ENCODE peak calls at places on chromosomes 11 and 22, in eight cellular contexts. One of them, this sample, is unnamed.
A peak's percentile ranks its signal among the peaks of the same experiment; 100 is the strongest.

GRCh38 chr22:33296941-33297340 is 238.8 kb upstream of the SYN3 start:
- DNase-seq in SK-N-SH: no peak
- DNase-seq in heart right ventricle: no peak
- DNase-seq in EL: no peak
- DNase-seq in neural progenitor cell: no peak
- DNase-seq in osteocyte: no peak
- DNase-seq in HL-60: no peak
- DNase-seq in heart left ventricle: no peak
- DNase-seq in this sample: no peak

GRCh38 chr22:40400173-40400572 is 29.8 kb downstream of the SGSM3 start:
- DNase-seq in SK-N-SH: no peak
- DNase-seq in heart right ventricle: no peak
- DNase-seq in EL: no peak
- DNase-seq in neural progenitor cell: no peak
- DNase-seq in osteocyte: no peak
- DNase-seq in HL-60: peak; percentile 78
- DNase-seq in heart left ventricle: no peak
- DNase-seq in this sample: peak; percentile 87

GRCh38 chr11:75272391-75272790 is 31.8 kb downstream of the TPBGL start:
- DNase-seq in SK-N-SH: no peak
- DNase-seq in heart right ventricle: no peak
- DNase-seq in EL: no peak
- DNase-seq in neural progenitor cell: no peak
- DNase-seq in osteocyte: no peak
- DNase-seq in HL-60: no peak
- DNase-seq in heart left ventricle: no peak
- DNase-seq in this sample: peak; percentile 67

GRCh38 chr11:28835790-28836189 is 727.6 kb downstream of the METTL15 start:
- DNase-seq in SK-N-SH: no peak
- DNase-seq in heart right ventricle: no peak
- DNase-seq in EL: peak; percentile 81
- DNase-seq in neural progenitor cell: no peak
- DNase-seq in osteocyte: no peak
- DNase-seq in HL-60: no peak
- DNase-seq in heart left ventricle: no peak
- DNase-seq in this sample: no peak

GRCh38 chr22:44091021-44091721 is 67.1 kb downstream of the PARVB start:
- DNase-seq in SK-N-SH: peak; percentile 59
- DNase-seq in heart right ventricle: no peak
- DNase-seq in EL: peak; percentile 8
- DNase-seq in neural progenitor cell: peak; percentile 52
- DNase-seq in osteocyte: no peak
- DNase-seq in HL-60: no peak
- DNase-seq in heart left ventricle: no peak
- DNase-seq in this sample: no peak

GRCh38 chr11:75240381-75241035 is at the start of gene TPBGL:
- DNase-seq in SK-N-SH: peak; percentile 79
- DNase-seq in heart right ventricle: peak; percentile 28
- DNase-seq in EL: peak; percentile 15
- DNase-seq in neural progenitor cell: peak; percentile 70
- DNase-seq in osteocyte: no peak
- DNase-seq in HL-60: no peak
- DNase-seq in heart left ventricle: peak; percentile 42
- DNase-seq in this sample: peak; percentile 80

GRCh38 chr11:844693-845644 is 2.3 kb downstream of the TSPAN4 start:
- DNase-seq in SK-N-SH: peak; percentile 82
- DNase-seq in heart right ventricle: peak; percentile 91
- DNase-seq in EL: peak; percentile 91
- DNase-seq in neural progenitor cell: peak; percentile 83
- DNase-seq in osteocyte: peak; percentile 97
- DNase-seq in HL-60: no peak
- DNase-seq in heart left ventricle: peak; percentile 95
- DNase-seq in this sample: peak; percentile 96

GRCh38 chr22:37777122-37777687 is 30.5 kb upstream of the GCAT start:
- DNase-seq in SK-N-SH: no peak
- DNase-seq in heart right ventricle: peak; percentile 40
- DNase-seq in EL: peak; percentile 85
- DNase-seq in neural progenitor cell: no peak
- DNase-seq in osteocyte: no peak
- DNase-seq in HL-60: no peak
- DNase-seq in heart left ventricle: peak; percentile 46
- DNase-seq in this sample: peak; percentile 76

GRCh38 chr22:45771057-45771456 is 99.4 kb downstream of the ATXN10 start:
- DNase-seq in SK-N-SH: no peak
- DNase-seq in heart right ventricle: no peak
- DNase-seq in EL: no peak
- DNase-seq in neural progenitor cell: no peak
- DNase-seq in osteocyte: no peak
- DNase-seq in HL-60: no peak
- DNase-seq in heart left ventricle: no peak
- DNase-seq in this sample: no peak

GRCh38 chr22:37636186-37636948 is 3.1 kb upstream of the SH3BP1 start:
- DNase-seq in SK-N-SH: no peak
- DNase-seq in heart right ventricle: no peak
- DNase-seq in EL: peak; percentile 78
- DNase-seq in neural progenitor cell: no peak
- DNase-seq in osteocyte: no peak
- DNase-seq in HL-60: no peak
- DNase-seq in heart left ventricle: no peak
- DNase-seq in this sample: no peak

GRCh38 chr11:117830674-117831351 is 6.3 kb upstream of the FXYD2 start:
- DNase-seq in SK-N-SH: no peak
- DNase-seq in heart right ventricle: no peak
- DNase-seq in EL: no peak
- DNase-seq in neural progenitor cell: no peak
- DNase-seq in osteocyte: no peak
- DNase-seq in HL-60: no peak
- DNase-seq in heart left ventricle: no peak
- DNase-seq in this sample: peak; percentile 76

GRCh38 chr22:24186892-24187670 is 5.8 kb downstream of the SUSD2 start:
- DNase-seq in SK-N-SH: peak; percentile 20
- DNase-seq in heart right ventricle: no peak
- DNase-seq in EL: no peak
- DNase-seq in neural progenitor cell: no peak
- DNase-seq in osteocyte: peak; percentile 82
- DNase-seq in HL-60: no peak
- DNase-seq in heart left ventricle: peak; percentile 16
- DNase-seq in this sample: no peak

GRCh38 chr11:27497284-27497866 is 9.2 kb downstream of the LIN7C start:
- DNase-seq in SK-N-SH: peak; percentile 21
- DNase-seq in heart right ventricle: no peak
- DNase-seq in EL: peak; percentile 30
- DNase-seq in neural progenitor cell: no peak
- DNase-seq in osteocyte: no peak
- DNase-seq in HL-60: no peak
- DNase-seq in heart left ventricle: no peak
- DNase-seq in this sample: no peak

GRCh38 chr11:128903248-128904041 is 12.3 kb downstream of the KCNJ5 start:
- DNase-seq in SK-N-SH: no peak
- DNase-seq in heart right ventricle: no peak
- DNase-seq in EL: peak; percentile 44
- DNase-seq in neural progenitor cell: peak; percentile 50
- DNase-seq in osteocyte: no peak
- DNase-seq in HL-60: no peak
- DNase-seq in heart left ventricle: peak; percentile 50
- DNase-seq in this sample: peak; percentile 59

GRCh38 chr11:61298663-61299244 is 3.6 kb upstream of the VWCE start:
- DNase-seq in SK-N-SH: no peak
- DNase-seq in heart right ventricle: no peak
- DNase-seq in EL: no peak
- DNase-seq in neural progenitor cell: no peak
- DNase-seq in osteocyte: no peak
- DNase-seq in HL-60: no peak
- DNase-seq in heart left ventricle: no peak
- DNase-seq in this sample: no peak

GRCh38 chr22:24695958-24696511 is 78.5 kb downstream of the PIWIL3 start:
- DNase-seq in SK-N-SH: no peak
- DNase-seq in heart right ventricle: peak; percentile 29
- DNase-seq in EL: peak; percentile 38
- DNase-seq in neural progenitor cell: peak; percentile 47
- DNase-seq in osteocyte: no peak
- DNase-seq in HL-60: no peak
- DNase-seq in heart left ventricle: no peak
- DNase-seq in this sample: no peak

GRCh38 chr22:19085233-19086043 is 36.8 kb downstream of the DGCR2 start:
- DNase-seq in SK-N-SH: peak; percentile 69
- DNase-seq in heart right ventricle: no peak
- DNase-seq in EL: peak; percentile 29
- DNase-seq in neural progenitor cell: no peak
- DNase-seq in osteocyte: no peak
- DNase-seq in HL-60: peak; percentile 83
- DNase-seq in heart left ventricle: no peak
- DNase-seq in this sample: no peak

GRCh38 chr11:17573526-17573925 is 26.5 kb downstream of the OTOG start:
- DNase-seq in SK-N-SH: no peak
- DNase-seq in heart right ventricle: no peak
- DNase-seq in EL: no peak
- DNase-seq in neural progenitor cell: no peak
- DNase-seq in osteocyte: no peak
- DNase-seq in HL-60: no peak
- DNase-seq in heart left ventricle: peak; percentile 6
- DNase-seq in this sample: no peak

This sample was measured in lower leg skin.